ENCODE peak calls at places on chromosome 2, in five cellular contexts. A, R, P, H and E are unnamed samples.
A peak's percentile ranks its signal among the peaks of the same experiment; 100 is the strongest.

GRCh38 chr2:232434563-232435374 is 21.2 kb upstream of the ALPI start:
- DNase-seq in A (no peak), R (no peak), P (peak; percentile 52), H (no peak), E (no peak)

GRCh38 chr2:39521876-39522517 is 84.9 kb upstream of the MAP4K3 start:
- DNase-seq in A (no peak), R (peak; percentile 65), P (no peak), H (no peak), E (no peak)

GRCh38 chr2:24238158-24238557 is 63.3 kb downstream of the FAM228A start:
- DNase-seq in A (no peak), R (no peak), P (no peak), H (no peak), E (no peak)

GRCh38 chr2:73020657-73021370 is 50.7 kb downstream of the SFXN5 start:
- DNase-seq in A (no peak), R (peak; percentile 64), P (no peak), H (no peak), E (peak; percentile 96)

GRCh38 chr2:215573495-215573894 is 137.6 kb upstream of the FN1 start:
- DNase-seq in A (no peak), R (no peak), P (no peak), H (no peak), E (peak; percentile 81)

GRCh38 chr2:14423145-14423906 is 209.2 kb upstream of the LRATD1 start:
- DNase-seq in A (no peak), R (no peak), P (no peak), H (no peak), E (no peak)

GRCh38 chr2:3730646-3731045 is 27.3 kb downstream of the DCDC2C start:
- DNase-seq in A (no peak), R (no peak), P (no peak), H (no peak), E (peak; percentile 58)

GRCh38 chr2:5482929-5483331 is 209.3 kb upstream of the SOX11 start:
- DNase-seq in A (no peak), R (no peak), P (peak; percentile 75), H (peak; percentile 13), E (peak; percentile 63)

GRCh38 chr2:128754246-128754724 is 435.6 kb upstream of the HS6ST1 start:
- DNase-seq in A (peak; percentile 49), R (peak; percentile 64), P (no peak), H (no peak), E (peak; percentile 87)

GRCh38 chr2:239697765-239698164 is 296.9 kb upstream of the HDAC4 start:
- DNase-seq in A (no peak), R (no peak), P (peak; percentile 22), H (no peak), E (no peak)

GRCh38 chr2:101859604-101860003 is 132.2 kb upstream of the IL1R2 start:
- DNase-seq in A (no peak), R (no peak), P (no peak), H (no peak), E (no peak)

GRCh38 chr2:95121150-95121494 is 486 bp downstream of the MRPS5 start:
- DNase-seq in A (no peak), R (peak; percentile 37), P (no peak), H (no peak), E (peak; percentile 40)

GRCh38 chr2:148917431-148917830 is 42.4 kb downstream of the KIF5C start:
- DNase-seq in A (no peak), R (no peak), P (no peak), H (no peak), E (no peak)

GRCh38 chr2:96954490-96954846 is 31.9 kb downstream of the FAM178B start:
- DNase-seq in A (peak; percentile 52), R (peak; percentile 33), P (no peak), H (no peak), E (peak; percentile 20)

GRCh38 chr2:219253753-219254589 is at the start of gene TUBA4A:
- DNase-seq in A (peak; percentile 92), R (peak; percentile 53), P (peak; percentile 93), H (peak; percentile 38), E (peak; percentile 55)

GRCh38 chr2:149329470-149330126 is 789 bp upstream of the LYPD6 start:
- DNase-seq in A (no peak), R (peak; percentile 21), P (peak; percentile 91), H (peak; percentile 26), E (peak; percentile 15)

GRCh38 chr2:122643725-122644329 is 888.4 kb downstream of the TSN start:
- DNase-seq in A (no peak), R (peak; percentile 90), P (no peak), H (peak; percentile 12), E (peak; percentile 82)

GRCh38 chr2:69242651-69243051 is 144.4 kb downstream of the GFPT1 start:
- DNase-seq in A (no peak), R (no peak), P (no peak), H (no peak), E (peak; percentile 28)

GRCh38 chr2:231347081-231347480 is 48.4 kb upstream of the B3GNT7 start:
- DNase-seq in A (no peak), R (peak; percentile 13), P (peak; percentile 28), H (no peak), E (no peak)

GRCh38 chr2:241989074-241989473 is 119.5 kb downstream of the RTP5 start:
- DNase-seq in A (no peak), R (no peak), P (peak; percentile 18), H (no peak), E (no peak)